ENCODE peak calls at places on chromosomes 11 and 22, in seven cellular contexts. W is right cardiac atrium, L is SK-N-SH, C is GM12865, U is fibroblast of the aortic adventitia, N is kidney, T is heart left ventricle. P is an unnamed sample.

GRCh38 chr11:16923987-16924386 is 90.2 kb downstream of the PLEKHA7 start:
- DNase-seq in W (no peak), L (no peak), C (no peak), U (no peak), N (no peak), T (no peak), P (no peak)

GRCh38 chr11:13772223-13773046 is 104.0 kb downstream of the FAR1 start:
- DNase-seq in W (no peak), L (peak), C (peak), U (peak), N (no peak), T (no peak), P (peak)

GRCh38 chr11:43790444-43790794 is 90.2 kb upstream of the ALKBH3 start:
- DNase-seq in W (no peak), L (no peak), C (no peak), U (no peak), N (no peak), T (no peak), P (no peak)

GRCh38 chr11:120413480-120413879 is 77.3 kb downstream of the ARHGEF12 start:
- DNase-seq in W (no peak), L (no peak), C (no peak), U (peak), N (no peak), T (no peak), P (no peak)

GRCh38 chr22:20247010-20247505 is 21.1 kb downstream of the RTN4R start:
- DNase-seq in W (no peak), L (no peak), C (peak), U (no peak), N (no peak), T (peak), P (no peak)

GRCh38 chr11:9716275-9717039 is 52.6 kb downstream of the SWAP70 start:
- DNase-seq in W (no peak), L (no peak), C (peak), U (peak), N (no peak), T (peak), P (no peak)

GRCh38 chr11:120096756-120097191 is 41.1 kb downstream of the TRIM29 start:
- DNase-seq in W (no peak), L (no peak), C (no peak), U (no peak), N (no peak), T (no peak), P (no peak)

GRCh38 chr11:125376856-125377255 is 119.2 kb downstream of the FEZ1 start:
- DNase-seq in W (no peak), L (no peak), C (no peak), U (peak), N (no peak), T (no peak), P (no peak)

GRCh38 chr11:96143016-96143670 is 199.9 kb downstream of the MAML2 start:
- DNase-seq in W (no peak), L (no peak), C (no peak), U (peak), N (no peak), T (no peak), P (no peak)

GRCh38 chr11:63567044-63567840 is 4.1 kb upstream of the PLAAT2 start:
- DNase-seq in W (no peak), L (no peak), C (peak), U (peak), N (no peak), T (peak), P (peak)

GRCh38 chr11:62152245-62153086 is 28.7 kb downstream of the INCENP start:
- DNase-seq in W (no peak), L (peak), C (no peak), U (no peak), N (no peak), T (no peak), P (no peak)

GRCh38 chr11:101442171-101442570 is 141.6 kb downstream of the TRPC6 start:
- DNase-seq in W (no peak), L (no peak), C (no peak), U (peak), N (no peak), T (no peak), P (no peak)

GRCh38 chr11:67996622-67997459 is 7.1 kb downstream of the UNC93B1 start:
- DNase-seq in W (peak), L (peak), C (peak), U (no peak), N (peak), T (no peak), P (no peak)

GRCh38 chr11:58905716-58906547 is 33.4 kb upstream of the GLYATL1 start:
- DNase-seq in W (peak), L (peak), C (no peak), U (peak), N (no peak), T (peak), P (no peak)

GRCh38 chr11:86977441-86978050 is 22.4 kb upstream of the FZD4 start:
- DNase-seq in W (peak), L (no peak), C (no peak), U (peak), N (no peak), T (no peak), P (no peak)

GRCh38 chr11:12388171-12388570 is 10.8 kb downstream of the PARVA start:
- DNase-seq in W (no peak), L (no peak), C (no peak), U (peak), N (no peak), T (no peak), P (no peak)

GRCh38 chr11:110295487-110296225 is 758 bp downstream of the RDX start:
- DNase-seq in W (peak), L (peak), C (peak), U (peak), N (peak), T (peak), P (peak)

GRCh38 chr22:20646906-20647305 is 127.0 kb upstream of the SERPIND1 start:
- DNase-seq in W (no peak), L (no peak), C (no peak), U (no peak), N (no peak), T (no peak), P (no peak)

GRCh38 chr11:114163231-114163631 is 103.7 kb downstream of the ZBTB16 start:
- DNase-seq in W (no peak), L (no peak), C (no peak), U (no peak), N (no peak), T (no peak), P (no peak)

GRCh38 chr11:115630109-115630700 is 126.0 kb upstream of the CADM1 start:
- DNase-seq in W (no peak), L (peak), C (no peak), U (no peak), N (no peak), T (no peak), P (no peak)

GRCh38 chr22:42548597-42549328 is 5.0 kb upstream of the SERHL2 start:
- DNase-seq in W (no peak), L (no peak), C (no peak), U (no peak), N (no peak), T (no peak), P (no peak)

GRCh38 chr11:50164050-50164449 is 131.4 kb downstream of the OR4C45 start:
- DNase-seq in W (peak), L (no peak), C (no peak), U (no peak), N (peak), T (no peak), P (no peak)

GRCh38 chr11:100709233-100709999 is 22.3 kb downstream of the ARHGAP42 start:
- DNase-seq in W (no peak), L (no peak), C (peak), U (no peak), N (no peak), T (no peak), P (no peak)

GRCh38 chr22:38176170-38176741 is 5.4 kb downstream of the PLA2G6 start:
- DNase-seq in W (peak), L (no peak), C (peak), U (peak), N (peak), T (peak), P (no peak)

GRCh38 chr22:30249049-30250038 is 2.8 kb upstream of the LIF start:
- DNase-seq in W (peak), L (no peak), C (no peak), U (peak), N (peak), T (peak), P (no peak)

GRCh38 chr11:74320538-74320937 is 9.1 kb upstream of the P4HA3 start:
- DNase-seq in W (no peak), L (no peak), C (no peak), U (peak), N (no peak), T (no peak), P (no peak)

GRCh38 chr11:122421684-122422083 is 233.8 kb upstream of the UBASH3B start:
- DNase-seq in W (no peak), L (no peak), C (no peak), U (no peak), N (no peak), T (no peak), P (no peak)

GRCh38 chr11:7664867-7665266 is 8.4 kb downstream of the CYB5R2 start:
- DNase-seq in W (no peak), L (no peak), C (no peak), U (no peak), N (no peak), T (no peak), P (no peak)

DNA sequence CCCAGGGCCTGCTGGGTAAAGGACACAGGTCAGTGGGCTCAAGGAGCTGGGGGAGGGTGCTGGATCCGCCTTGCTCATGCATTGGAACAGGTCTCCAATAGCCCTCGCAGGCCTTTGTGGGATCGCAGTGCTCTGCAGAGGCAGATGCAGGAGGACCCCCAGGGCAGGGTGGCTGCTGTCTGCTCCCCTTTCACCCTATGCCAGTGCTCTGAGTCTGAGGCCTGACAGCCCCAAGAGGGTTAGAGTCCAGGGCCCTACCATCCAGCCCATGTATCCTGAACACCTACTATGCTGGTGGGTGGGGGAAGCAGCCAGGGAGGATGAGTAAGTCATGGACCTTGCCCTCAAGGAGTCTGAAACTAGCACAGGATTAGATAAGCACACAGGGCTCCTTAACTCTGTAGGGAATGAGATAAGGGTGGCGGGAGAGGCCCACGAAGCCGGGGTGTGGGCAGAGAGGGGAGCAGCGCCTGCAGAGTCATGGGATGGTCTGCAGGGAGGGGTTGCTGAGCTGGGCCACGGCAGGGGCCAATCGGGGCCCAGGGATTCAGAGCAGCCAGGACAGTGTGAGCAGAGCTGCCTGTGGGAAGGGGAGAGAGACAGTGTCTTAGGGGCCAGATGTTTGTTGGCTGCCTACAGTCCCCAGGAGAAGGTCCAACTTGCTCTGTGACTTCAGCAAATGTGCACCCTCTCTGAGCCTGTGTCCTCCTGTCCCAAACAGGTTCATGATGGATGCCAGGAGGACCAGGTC is 10.5 kb upstream of the EHD1 start:
- DNase-seq in W (no peak), L (no peak), C (no peak), U (peak), N (no peak), T (no peak), P (no peak)
- H3K4me3 ChIP-seq in W (no peak), L (no peak), C (no peak), U (no peak), N (peak), T (no peak), P (no peak)

DNA sequence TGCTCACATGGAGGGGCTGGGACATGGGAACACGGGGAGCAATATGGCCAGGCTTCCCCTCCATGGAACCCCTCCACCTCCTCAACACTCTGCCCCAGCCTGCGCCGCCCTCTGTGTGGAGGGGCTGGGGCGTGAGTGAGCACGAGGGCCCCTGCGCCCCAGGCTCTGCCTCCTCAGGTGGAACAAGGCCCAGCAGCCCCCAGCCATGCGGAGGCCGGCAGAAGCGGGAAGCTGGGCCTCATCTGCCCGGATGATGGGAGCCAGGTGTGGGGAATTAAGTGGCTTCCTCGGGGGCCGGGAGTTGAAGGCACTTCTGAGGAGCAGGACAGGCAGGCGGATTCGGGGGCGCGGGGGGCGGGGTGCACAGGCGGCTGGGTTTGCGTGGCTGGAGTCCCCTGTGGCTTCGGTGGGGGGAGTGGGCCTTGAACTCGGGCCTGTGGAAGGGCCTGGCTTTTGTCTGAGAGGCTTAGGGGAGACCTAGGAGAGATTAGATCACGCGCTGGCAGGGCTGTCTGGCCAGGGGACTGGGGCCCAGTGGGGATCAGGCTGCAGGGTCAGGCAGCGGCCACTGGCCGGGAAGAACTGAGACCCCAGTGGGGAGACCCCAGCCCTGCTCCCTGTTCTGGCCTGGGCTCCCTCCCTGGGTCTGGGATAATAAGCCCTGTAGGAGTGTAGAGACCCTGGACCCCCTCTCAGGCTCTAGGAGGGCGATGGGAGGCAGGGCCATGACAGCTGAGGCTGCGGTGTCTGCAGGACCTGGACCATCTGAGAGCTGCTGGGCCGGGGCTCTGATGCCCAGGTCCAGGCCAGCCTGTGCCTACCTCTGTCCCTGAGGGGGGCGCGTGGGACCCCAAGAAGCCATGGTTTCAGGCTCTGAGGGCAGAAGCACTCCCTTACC is 13.3 kb downstream of the PRR33 start:
- DNase-seq in W (peak), L (peak), C (no peak), U (no peak), N (peak), T (peak), P (no peak)
- H3K4me3 ChIP-seq in W (no peak), L (no peak), C (no peak), U (no peak), N (no peak), T (no peak), P (no peak)

DNA sequence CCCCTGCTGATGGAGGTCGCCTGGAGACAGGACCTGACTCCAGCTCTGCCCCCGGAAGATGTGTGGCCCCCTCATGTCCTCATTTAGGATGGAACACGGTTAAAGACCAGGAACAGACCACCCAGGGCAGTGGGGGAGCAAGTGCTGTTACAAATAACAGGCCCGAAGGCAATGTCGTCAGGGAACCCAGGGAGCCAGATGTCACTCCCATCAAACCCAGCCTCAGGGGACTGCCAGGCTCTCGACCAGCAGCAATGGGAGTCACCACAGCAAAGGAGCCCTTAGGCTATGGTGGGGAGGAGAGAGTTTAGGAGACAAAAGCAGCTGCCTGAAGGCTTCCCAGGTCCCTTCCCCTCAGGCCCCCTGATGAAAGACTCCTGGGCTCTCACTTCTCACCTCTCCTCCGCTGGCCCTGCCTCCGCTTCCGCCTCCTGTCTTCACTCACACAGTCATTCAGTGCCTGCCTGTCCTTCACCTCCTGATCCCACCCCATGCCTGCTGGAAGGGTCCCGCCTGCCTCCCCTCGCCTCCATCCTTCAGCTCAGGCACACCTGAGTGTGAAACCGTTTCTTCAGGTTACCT is 4.4 kb downstream of the RPS19BP1 start:
- DNase-seq in W (peak), L (peak), C (peak), U (no peak), N (peak), T (no peak), P (no peak)
- H3K4me3 ChIP-seq in W (no peak), L (no peak), C (peak), U (no peak), N (no peak), T (peak), P (no peak)

DNA sequence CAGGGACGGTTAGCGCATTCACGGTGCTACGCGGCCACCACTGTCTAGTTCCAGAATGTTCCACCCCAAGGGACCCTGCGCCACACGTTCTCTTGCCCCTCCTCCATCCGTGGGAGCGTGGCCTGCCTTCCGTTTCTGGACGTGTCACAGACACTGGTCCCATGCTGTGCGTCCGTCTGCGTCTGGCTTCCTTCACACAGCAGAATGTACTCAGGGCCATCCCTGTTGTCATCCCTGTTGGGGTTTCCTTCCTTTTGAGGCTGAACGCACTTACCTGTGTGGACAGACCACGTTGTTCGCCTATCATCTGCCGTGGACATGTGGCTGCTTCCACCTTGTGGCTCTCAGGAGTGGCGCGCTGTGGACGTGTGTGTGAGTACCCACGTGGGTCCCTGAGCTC is 24.9 kb downstream of the BRSK2 start:
- DNase-seq in W (no peak), L (no peak), C (no peak), U (no peak), N (no peak), T (no peak), P (no peak)
- H3K4me3 ChIP-seq in W (no peak), L (no peak), C (no peak), U (no peak), N (no peak), T (no peak), P (no peak)

GRCh38 chr11:57778318-57779037 is 16.9 kb downstream of the CTNND1 start:
- DNase-seq in W (peak), L (peak), C (no peak), U (peak), N (peak), T (peak), P (no peak)

GRCh38 chr11:57776101-57776511 is 14.5 kb downstream of the CTNND1 start:
- DNase-seq in W (no peak), L (no peak), C (no peak), U (peak), N (no peak), T (peak), P (no peak)

GRCh38 chr11:57775474-57775873 is 13.9 kb downstream of the CTNND1 start:
- DNase-seq in W (no peak), L (no peak), C (no peak), U (peak), N (no peak), T (peak), P (no peak)

GRCh38 chr11:57777969-57778317 is 16.3 kb downstream of the CTNND1 start:
- DNase-seq in W (no peak), L (no peak), C (no peak), U (no peak), N (no peak), T (no peak), P (no peak)

DNA sequence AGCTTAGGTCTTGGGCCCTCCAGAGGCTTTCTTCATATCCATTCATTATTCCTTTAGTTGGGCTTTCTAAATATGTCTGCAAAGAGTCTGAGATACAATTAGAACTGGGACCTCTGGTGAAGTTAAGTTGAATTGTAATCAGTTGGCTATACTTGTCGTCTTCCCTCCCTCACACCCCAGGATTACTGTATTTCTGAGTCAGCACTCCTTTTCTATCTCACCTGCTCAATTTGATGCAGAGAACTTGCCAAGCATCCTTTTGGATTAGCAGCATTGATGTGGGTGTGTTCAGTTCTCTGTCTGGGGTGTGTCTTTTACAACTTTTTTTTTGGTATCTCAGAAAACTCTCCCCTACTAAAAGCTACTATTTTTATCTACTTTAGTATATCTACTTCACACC is 15.0 kb downstream of the CTNND1 start:
- DNase-seq in W (no peak), L (no peak), C (no peak), U (no peak), N (no peak), T (no peak), P (no peak)
- H3K4me3 ChIP-seq in W (no peak), L (no peak), C (no peak), U (no peak), N (peak), T (peak), P (no peak)

DNA sequence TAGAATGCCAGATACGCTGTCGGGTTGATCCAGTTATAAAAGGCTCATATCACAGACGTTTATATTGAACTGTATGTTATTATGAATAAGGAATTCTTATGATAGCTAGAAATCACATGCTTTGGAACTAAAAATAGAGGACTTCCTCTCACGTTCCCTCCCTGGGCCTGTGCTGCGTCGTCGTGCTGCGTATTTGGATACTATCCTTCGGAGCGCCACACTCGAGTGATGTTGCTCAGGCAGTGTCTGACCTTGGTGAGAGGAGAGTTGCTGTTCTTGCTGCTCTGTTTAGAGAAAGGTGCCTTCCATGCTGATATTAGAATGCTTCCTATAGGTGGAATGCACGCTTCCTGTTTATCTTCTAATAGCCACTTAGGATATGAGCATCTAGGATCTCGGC is 20.2 kb upstream of the ST14 start:
- DNase-seq in W (peak), L (no peak), C (no peak), U (no peak), N (no peak), T (no peak), P (no peak)
- H3K4me3 ChIP-seq in W (no peak), L (no peak), C (no peak), U (no peak), N (no peak), T (no peak), P (no peak)

GRCh38 chr11:111977141-111978027 is 40.2 kb downstream of the DIXDC1 start:
- DNase-seq in W (peak), L (peak), C (peak), U (no peak), N (peak), T (peak), P (no peak)
- H3K4me3 ChIP-seq in W (peak), L (peak), C (peak), U (peak), N (peak), T (peak), P (peak)